ENCODE peak calls at places on chromosomes 2 and 18, in five cellular contexts. One of them, this sample, is unnamed.

GRCh38 chr2:7759898-7760297 is 842.7 kb downstream of the RNF144A start:
- DNase-seq in IMR-90: no peak
- DNase-seq in GM23338: no peak
- DNase-seq in CD8-positive, alpha-beta T cell: no peak
- DNase-seq in PC-3: no peak
- DNase-seq in this sample: no peak

GRCh38 chr18:27845897-27846296 is 331.0 kb downstream of the CDH2 start:
- DNase-seq in IMR-90: no peak
- DNase-seq in GM23338: no peak
- DNase-seq in CD8-positive, alpha-beta T cell: no peak
- DNase-seq in PC-3: no peak
- DNase-seq in this sample: no peak

GRCh38 chr2:86038291-86039081 is 67.2 kb downstream of the POLR1A start:
- DNase-seq in IMR-90: no peak
- DNase-seq in GM23338: no peak
- DNase-seq in CD8-positive, alpha-beta T cell: peak; percentile 59
- DNase-seq in PC-3: no peak
- DNase-seq in this sample: no peak

GRCh38 chr2:241814571-241815476 is 5.8 kb downstream of the NEU4 start:
- DNase-seq in IMR-90: no peak
- DNase-seq in GM23338: no peak
- DNase-seq in CD8-positive, alpha-beta T cell: no peak
- DNase-seq in PC-3: no peak
- DNase-seq in this sample: no peak

GRCh38 chr2:112821682-112822081 is 14.9 kb downstream of the IL1B start:
- DNase-seq in IMR-90: no peak
- DNase-seq in GM23338: no peak
- DNase-seq in CD8-positive, alpha-beta T cell: no peak
- DNase-seq in PC-3: no peak
- DNase-seq in this sample: no peak

GRCh38 chr2:217812170-217812569 is 190.6 kb downstream of the TNS1 start:
- DNase-seq in IMR-90: no peak
- DNase-seq in GM23338: no peak
- DNase-seq in CD8-positive, alpha-beta T cell: no peak
- DNase-seq in PC-3: no peak
- DNase-seq in this sample: no peak

GRCh38 chr2:37615808-37616673 is 55.4 kb downstream of the CDC42EP3 start:
- DNase-seq in IMR-90: no peak
- DNase-seq in GM23338: no peak
- DNase-seq in CD8-positive, alpha-beta T cell: peak; percentile 49
- DNase-seq in PC-3: no peak
- DNase-seq in this sample: no peak

GRCh38 chr2:147449323-147450080 is 395.3 kb upstream of the ACVR2A start:
- DNase-seq in IMR-90: no peak
- DNase-seq in GM23338: peak; percentile 86
- DNase-seq in CD8-positive, alpha-beta T cell: peak; percentile 5
- DNase-seq in PC-3: no peak
- DNase-seq in this sample: no peak

GRCh38 chr18:79876497-79876896 is 75.0 kb downstream of the SLC66A2 start:
- DNase-seq in IMR-90: no peak
- DNase-seq in GM23338: no peak
- DNase-seq in CD8-positive, alpha-beta T cell: no peak
- DNase-seq in PC-3: peak; percentile 52
- DNase-seq in this sample: peak; percentile 18

GRCh38 chr2:38092196-38092902 is 16.4 kb upstream of the CYP1B1 start:
- DNase-seq in IMR-90: peak; percentile 80
- DNase-seq in GM23338: no peak
- DNase-seq in CD8-positive, alpha-beta T cell: no peak
- DNase-seq in PC-3: no peak
- DNase-seq in this sample: peak; percentile 55

GRCh38 chr2:189421644-189422043 is 19.6 kb upstream of the WDR75 start:
- DNase-seq in IMR-90: peak; percentile 89
- DNase-seq in GM23338: no peak
- DNase-seq in CD8-positive, alpha-beta T cell: no peak
- DNase-seq in PC-3: peak; percentile 53
- DNase-seq in this sample: no peak

GRCh38 chr2:127627740-127628571 is 18.0 kb upstream of the GPR17 start:
- DNase-seq in IMR-90: no peak
- DNase-seq in GM23338: no peak
- DNase-seq in CD8-positive, alpha-beta T cell: no peak
- DNase-seq in PC-3: no peak
- DNase-seq in this sample: no peak

GRCh38 chr2:183093857-183094657 is 15.5 kb downstream of the DUSP19 start:
- DNase-seq in IMR-90: peak; percentile 72
- DNase-seq in GM23338: no peak
- DNase-seq in CD8-positive, alpha-beta T cell: no peak
- DNase-seq in PC-3: peak; percentile 52
- DNase-seq in this sample: peak; percentile 39

GRCh38 chr2:180655842-180656454 is 324.5 kb upstream of the UBE2E3 start:
- DNase-seq in IMR-90: no peak
- DNase-seq in GM23338: peak; percentile 27
- DNase-seq in CD8-positive, alpha-beta T cell: no peak
- DNase-seq in PC-3: no peak
- DNase-seq in this sample: no peak

GRCh38 chr2:219059375-219059724 is 1.4 kb downstream of the IHH start:
- DNase-seq in IMR-90: no peak
- DNase-seq in GM23338: peak; percentile 24
- DNase-seq in CD8-positive, alpha-beta T cell: no peak
- DNase-seq in PC-3: no peak
- DNase-seq in this sample: no peak

GRCh38 chr2:223735659-223736244 is 101.6 kb downstream of the AP1S3 start:
- DNase-seq in IMR-90: peak; percentile 96
- DNase-seq in GM23338: no peak
- DNase-seq in CD8-positive, alpha-beta T cell: no peak
- DNase-seq in PC-3: peak; percentile 83
- DNase-seq in this sample: peak; percentile 91

GRCh38 chr18:77061291-77061945 is 71.2 kb downstream of the MBP start:
- DNase-seq in IMR-90: peak; percentile 84
- DNase-seq in GM23338: no peak
- DNase-seq in CD8-positive, alpha-beta T cell: no peak
- DNase-seq in PC-3: no peak
- DNase-seq in this sample: no peak

GRCh38 chr2:55732854-55733253 is 39.2 kb upstream of the PNPT1 start:
- DNase-seq in IMR-90: peak; percentile 38
- DNase-seq in GM23338: no peak
- DNase-seq in CD8-positive, alpha-beta T cell: no peak
- DNase-seq in PC-3: no peak
- DNase-seq in this sample: no peak

GRCh38 chr2:6073260-6074141 is 381.3 kb downstream of the SOX11 start:
- DNase-seq in IMR-90: peak; percentile 74
- DNase-seq in GM23338: no peak
- DNase-seq in CD8-positive, alpha-beta T cell: no peak
- DNase-seq in PC-3: no peak
- DNase-seq in this sample: no peak

GRCh38 chr2:83536489-83537020 is 922.5 kb downstream of the SUCLG1 start:
- DNase-seq in IMR-90: no peak
- DNase-seq in GM23338: no peak
- DNase-seq in CD8-positive, alpha-beta T cell: no peak
- DNase-seq in PC-3: no peak
- DNase-seq in this sample: peak; percentile 4

GRCh38 chr18:51330739-51331138 is 133.3 kb upstream of the MEX3C start:
- DNase-seq in IMR-90: no peak
- DNase-seq in GM23338: no peak
- DNase-seq in CD8-positive, alpha-beta T cell: no peak
- DNase-seq in PC-3: no peak
- DNase-seq in this sample: no peak

GRCh38 chr18:2967357-2967756 is 45.6 kb downstream of the LPIN2 start:
- DNase-seq in IMR-90: no peak
- DNase-seq in GM23338: no peak
- DNase-seq in CD8-positive, alpha-beta T cell: no peak
- DNase-seq in PC-3: no peak
- DNase-seq in this sample: no peak

GRCh38 chr2:64604929-64605550 is 48.7 kb downstream of the SERTAD2 start:
- DNase-seq in IMR-90: peak; percentile 29
- DNase-seq in GM23338: no peak
- DNase-seq in CD8-positive, alpha-beta T cell: no peak
- DNase-seq in PC-3: no peak
- DNase-seq in this sample: peak; percentile 78

GRCh38 chr2:74876081-74876886 is 42.4 kb downstream of the HK2 start:
- DNase-seq in IMR-90: peak; percentile 46
- DNase-seq in GM23338: peak; percentile 84
- DNase-seq in CD8-positive, alpha-beta T cell: peak; percentile 5
- DNase-seq in PC-3: peak; percentile 82
- DNase-seq in this sample: no peak

GRCh38 chr2:46086578-46087070 is 210.6 kb upstream of the EPAS1 start:
- DNase-seq in IMR-90: no peak
- DNase-seq in GM23338: no peak
- DNase-seq in CD8-positive, alpha-beta T cell: no peak
- DNase-seq in PC-3: no peak
- DNase-seq in this sample: no peak

GRCh38 chr2:46094689-46095088 is 202.5 kb upstream of the EPAS1 start:
- DNase-seq in IMR-90: peak; percentile 12
- DNase-seq in GM23338: no peak
- DNase-seq in CD8-positive, alpha-beta T cell: no peak
- DNase-seq in PC-3: no peak
- DNase-seq in this sample: no peak

GRCh38 chr2:46091961-46092667 is 205.1 kb upstream of the EPAS1 start:
- DNase-seq in IMR-90: no peak
- DNase-seq in GM23338: no peak
- DNase-seq in CD8-positive, alpha-beta T cell: no peak
- DNase-seq in PC-3: no peak
- DNase-seq in this sample: no peak

GRCh38 chr2:46087492-46087891 is 209.7 kb upstream of the EPAS1 start:
- DNase-seq in IMR-90: peak; percentile 44
- DNase-seq in GM23338: no peak
- DNase-seq in CD8-positive, alpha-beta T cell: no peak
- DNase-seq in PC-3: no peak
- DNase-seq in this sample: no peak

GRCh38 chr2:46091004-46091403 is 206.2 kb upstream of the EPAS1 start:
- DNase-seq in IMR-90: no peak
- DNase-seq in GM23338: peak; percentile 32
- DNase-seq in CD8-positive, alpha-beta T cell: no peak
- DNase-seq in PC-3: peak; percentile 17
- DNase-seq in this sample: no peak
- TF ChIP-seq CTCF in IMR-90: no peak
- TF ChIP-seq CTCF in GM23338: peak; percentile 24
- TF ChIP-seq CTCF in CD8-positive, alpha-beta T cell: no peak
- TF ChIP-seq CTCF in PC-3: peak; percentile 32
- TF ChIP-seq CTCF in this sample: peak; percentile 29

DNA sequence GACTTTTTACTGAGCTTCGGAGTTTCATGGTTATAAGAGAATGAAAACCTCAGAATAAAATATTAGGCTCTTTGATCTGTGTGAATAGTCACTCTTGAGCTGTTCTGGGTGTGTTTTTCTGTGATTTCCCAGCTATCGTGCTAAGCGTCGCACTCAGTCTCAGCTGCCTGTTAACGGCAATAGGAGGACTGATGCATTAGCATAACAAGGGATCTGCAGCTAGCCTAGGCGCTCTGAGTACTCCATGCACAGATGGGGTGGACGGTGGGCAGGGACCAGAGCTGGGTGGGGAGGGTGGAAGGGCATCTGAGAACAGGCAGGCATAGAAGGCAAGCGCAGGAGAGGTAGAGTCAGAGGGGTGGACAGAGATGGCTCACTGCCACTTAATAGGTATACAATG is 12.4 kb upstream of the PTPN4 start:
- DNase-seq in IMR-90: no peak
- DNase-seq in GM23338: no peak
- DNase-seq in CD8-positive, alpha-beta T cell: no peak
- DNase-seq in PC-3: no peak
- DNase-seq in this sample: no peak
- H3K4me1 ChIP-seq in IMR-90: peaks cover 1% of the 10 kb centered on the region
- H3K4me1 ChIP-seq in GM23338: peaks cover 11% of the 10 kb centered on the region
- H3K4me1 ChIP-seq in CD8-positive, alpha-beta T cell: no peaks in the 10 kb centered on the region
- H3K4me1 ChIP-seq in PC-3: peaks cover 87% of the 10 kb centered on the region
- H3K4me1 ChIP-seq in this sample: peaks cover 26% of the 10 kb centered on the region

GRCh38 chr2:164126960-164127359 is 391.2 kb upstream of the FIGN start:
- DNase-seq in IMR-90: no peak
- DNase-seq in GM23338: no peak
- DNase-seq in CD8-positive, alpha-beta T cell: no peak
- DNase-seq in PC-3: no peak
- DNase-seq in this sample: no peak
- TF ChIP-seq CTCF in IMR-90: no peak
- TF ChIP-seq CTCF in GM23338: peak; percentile 42
- TF ChIP-seq CTCF in CD8-positive, alpha-beta T cell: no peak
- TF ChIP-seq CTCF in PC-3: peak; percentile 38
- TF ChIP-seq CTCF in this sample: peak; percentile 41

DNA sequence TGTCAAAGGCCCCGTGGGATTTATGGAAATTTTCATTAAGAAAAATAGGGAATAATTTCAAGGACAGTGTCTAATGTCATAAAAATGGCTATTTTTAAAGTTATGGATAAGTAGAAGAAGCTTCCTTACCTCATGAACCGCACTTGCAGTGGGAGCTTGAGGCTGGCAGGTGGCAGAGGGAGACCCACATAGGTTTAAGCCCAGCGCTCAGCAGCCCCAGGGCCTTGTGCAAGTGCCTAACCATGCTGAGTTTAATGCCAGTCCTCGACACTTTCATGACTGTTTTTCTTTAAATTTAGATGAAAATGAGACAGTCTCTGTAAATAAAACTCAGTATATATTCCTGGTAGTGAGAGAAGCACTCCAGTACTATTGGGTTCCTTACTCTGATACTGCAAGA is 285.6 kb downstream of the CNTNAP5 start:
- DNase-seq in IMR-90: no peak
- DNase-seq in GM23338: no peak
- DNase-seq in CD8-positive, alpha-beta T cell: no peak
- DNase-seq in PC-3: no peak
- DNase-seq in this sample: no peak
- H3K4me1 ChIP-seq in IMR-90: no peaks in the 10 kb centered on the region
- H3K4me1 ChIP-seq in GM23338: no peaks in the 10 kb centered on the region
- H3K4me1 ChIP-seq in CD8-positive, alpha-beta T cell: no peaks in the 10 kb centered on the region
- H3K4me1 ChIP-seq in PC-3: no peaks in the 10 kb centered on the region
- H3K4me1 ChIP-seq in this sample: no peaks in the 10 kb centered on the region

GRCh38 chr18:71398530-71398929 is 1109.7 kb downstream of the SOCS6 start:
- DNase-seq in IMR-90: no peak
- DNase-seq in GM23338: peak; percentile 1
- DNase-seq in CD8-positive, alpha-beta T cell: no peak
- DNase-seq in PC-3: peak; percentile 52
- DNase-seq in this sample: no peak
- TF ChIP-seq CTCF in IMR-90: no peak
- TF ChIP-seq CTCF in GM23338: no peak
- TF ChIP-seq CTCF in CD8-positive, alpha-beta T cell: no peak
- TF ChIP-seq CTCF in PC-3: peak; percentile 55
- TF ChIP-seq CTCF in this sample: no peak

GRCh38 chr2:152421521-152422367 is 86.8 kb downstream of the FMNL2 start:
- DNase-seq in IMR-90: peak; percentile 99
- DNase-seq in GM23338: no peak
- DNase-seq in CD8-positive, alpha-beta T cell: no peak
- DNase-seq in PC-3: peak; percentile 98
- DNase-seq in this sample: peak; percentile 96
- H3K4me1 ChIP-seq in IMR-90: peaks cover 15% of the 10 kb centered on the region
- H3K4me1 ChIP-seq in GM23338: peaks cover 53% of the 10 kb centered on the region
- H3K4me1 ChIP-seq in CD8-positive, alpha-beta T cell: no peaks in the 10 kb centered on the region
- H3K4me1 ChIP-seq in PC-3: peaks cover 26% of the 10 kb centered on the region
- H3K4me1 ChIP-seq in this sample: peaks cover 29% of the 10 kb centered on the region

This sample was measured in foreskin keratinocyte.